ENCODE peak calls at places on chromosomes 4 and X, in ten cellular contexts. One of them, this sample, is unnamed.
A peak's percentile ranks its signal among the peaks of the same experiment; 100 is the strongest.

GRCh38 chr4:158080354-158080753 is 92.5 kb downstream of the GASK1B start:
- DNase-seq in PC-9: no peak
- DNase-seq in stimulated activated CD4-positive, alpha-beta T cell treated with anti-CD3 and anti-CD28 coated beads, TNF-alpha, amount 100 ng/mL, for 4 hours: no peak
- DNase-seq in NCI-H524: no peak
- DNase-seq in stimulated activated naive CD4-positive, alpha-beta T cell: no peak
- DNase-seq in activated T-cell treated with anti-CD3 and anti-CD28 coated beads, Interleukin-2, amount 50 U/mL, for 72 hours: no peak
- DNase-seq in hippocampal formation: no peak
- DNase-seq in cardiac fibroblast: no peak
- DNase-seq in AG09309: no peak
- DNase-seq in heart left ventricle: no peak
- DNase-seq in this sample: no peak

GRCh38 chr4:183349673-183350072 is 27.4 kb upstream of the CLDN24 start:
- DNase-seq in cardiac fibroblast: no peak
- DNase-seq in stimulated activated CD4-positive, alpha-beta T cell treated with anti-CD3 and anti-CD28 coated beads, TNF-alpha, amount 100 ng/mL, for 4 hours: no peak
- DNase-seq in PC-9: no peak
- DNase-seq in NCI-H524: no peak
- DNase-seq in activated T-cell treated with anti-CD3 and anti-CD28 coated beads, Interleukin-2, amount 50 U/mL, for 72 hours: no peak
- DNase-seq in hippocampal formation: no peak
- DNase-seq in heart left ventricle: no peak
- DNase-seq in stimulated activated naive CD4-positive, alpha-beta T cell: no peak
- DNase-seq in AG09309: peak; percentile 86
- DNase-seq in this sample: peak; percentile 71

GRCh38 chrX:106415276-106415895 is 196.4 kb upstream of the RADX start:
- DNase-seq in stimulated activated naive CD4-positive, alpha-beta T cell: no peak
- DNase-seq in activated T-cell treated with anti-CD3 and anti-CD28 coated beads, Interleukin-2, amount 50 U/mL, for 72 hours: no peak
- DNase-seq in AG09309: no peak
- DNase-seq in NCI-H524: peak; percentile 69
- DNase-seq in hippocampal formation: peak; percentile 13
- DNase-seq in PC-9: peak; percentile 6
- DNase-seq in heart left ventricle: no peak
- DNase-seq in stimulated activated CD4-positive, alpha-beta T cell treated with anti-CD3 and anti-CD28 coated beads, TNF-alpha, amount 100 ng/mL, for 4 hours: no peak
- DNase-seq in cardiac fibroblast: peak; percentile 26
- DNase-seq in this sample: peak; percentile 3

GRCh38 chr4:10063544-10064300 is 42.4 kb upstream of the SLC2A9 start:
- DNase-seq in activated T-cell treated with anti-CD3 and anti-CD28 coated beads, Interleukin-2, amount 50 U/mL, for 72 hours: no peak
- DNase-seq in NCI-H524: peak; percentile 26
- DNase-seq in hippocampal formation: peak; percentile 81
- DNase-seq in cardiac fibroblast: peak; percentile 96
- DNase-seq in stimulated activated naive CD4-positive, alpha-beta T cell: no peak
- DNase-seq in PC-9: peak; percentile 35
- DNase-seq in stimulated activated CD4-positive, alpha-beta T cell treated with anti-CD3 and anti-CD28 coated beads, TNF-alpha, amount 100 ng/mL, for 4 hours: no peak
- DNase-seq in AG09309: peak; percentile 45
- DNase-seq in heart left ventricle: peak; percentile 78
- DNase-seq in this sample: peak; percentile 59

GRCh38 chrX:84339507-84340364 is 151.7 kb upstream of the RPS6KA6 start:
- DNase-seq in stimulated activated CD4-positive, alpha-beta T cell treated with anti-CD3 and anti-CD28 coated beads, TNF-alpha, amount 100 ng/mL, for 4 hours: no peak
- DNase-seq in AG09309: no peak
- DNase-seq in heart left ventricle: no peak
- DNase-seq in activated T-cell treated with anti-CD3 and anti-CD28 coated beads, Interleukin-2, amount 50 U/mL, for 72 hours: no peak
- DNase-seq in stimulated activated naive CD4-positive, alpha-beta T cell: no peak
- DNase-seq in NCI-H524: peak; percentile 48
- DNase-seq in hippocampal formation: no peak
- DNase-seq in cardiac fibroblast: peak; percentile 34
- DNase-seq in PC-9: no peak
- DNase-seq in this sample: peak; percentile 12

GRCh38 chrX:71671043-71671829 is 3.9 kb downstream of the LOC101059915 start:
- DNase-seq in stimulated activated CD4-positive, alpha-beta T cell treated with anti-CD3 and anti-CD28 coated beads, TNF-alpha, amount 100 ng/mL, for 4 hours: peak; percentile 19
- DNase-seq in hippocampal formation: no peak
- DNase-seq in stimulated activated naive CD4-positive, alpha-beta T cell: no peak
- DNase-seq in AG09309: no peak
- DNase-seq in activated T-cell treated with anti-CD3 and anti-CD28 coated beads, Interleukin-2, amount 50 U/mL, for 72 hours: peak; percentile 59
- DNase-seq in PC-9: no peak
- DNase-seq in cardiac fibroblast: no peak
- DNase-seq in heart left ventricle: peak; percentile 51
- DNase-seq in NCI-H524: no peak
- DNase-seq in this sample: no peak

GRCh38 chrX:17579021-17579420 is 158.3 kb upstream of the SCML1 start:
- DNase-seq in cardiac fibroblast: no peak
- DNase-seq in AG09309: peak; percentile 41
- DNase-seq in PC-9: no peak
- DNase-seq in heart left ventricle: no peak
- DNase-seq in activated T-cell treated with anti-CD3 and anti-CD28 coated beads, Interleukin-2, amount 50 U/mL, for 72 hours: no peak
- DNase-seq in stimulated activated naive CD4-positive, alpha-beta T cell: no peak
- DNase-seq in stimulated activated CD4-positive, alpha-beta T cell treated with anti-CD3 and anti-CD28 coated beads, TNF-alpha, amount 100 ng/mL, for 4 hours: no peak
- DNase-seq in hippocampal formation: no peak
- DNase-seq in NCI-H524: no peak
- DNase-seq in this sample: no peak

GRCh38 chr4:116015062-116015461 is 901.6 kb upstream of the NDST4 start:
- DNase-seq in activated T-cell treated with anti-CD3 and anti-CD28 coated beads, Interleukin-2, amount 50 U/mL, for 72 hours: no peak
- DNase-seq in NCI-H524: no peak
- DNase-seq in hippocampal formation: no peak
- DNase-seq in stimulated activated naive CD4-positive, alpha-beta T cell: no peak
- DNase-seq in stimulated activated CD4-positive, alpha-beta T cell treated with anti-CD3 and anti-CD28 coated beads, TNF-alpha, amount 100 ng/mL, for 4 hours: no peak
- DNase-seq in AG09309: no peak
- DNase-seq in cardiac fibroblast: no peak
- DNase-seq in PC-9: no peak
- DNase-seq in heart left ventricle: no peak
- DNase-seq in this sample: no peak

GRCh38 chr4:12701384-12701783 is 782.8 kb downstream of the RAB28 start:
- DNase-seq in activated T-cell treated with anti-CD3 and anti-CD28 coated beads, Interleukin-2, amount 50 U/mL, for 72 hours: no peak
- DNase-seq in cardiac fibroblast: no peak
- DNase-seq in hippocampal formation: no peak
- DNase-seq in PC-9: no peak
- DNase-seq in stimulated activated naive CD4-positive, alpha-beta T cell: no peak
- DNase-seq in stimulated activated CD4-positive, alpha-beta T cell treated with anti-CD3 and anti-CD28 coated beads, TNF-alpha, amount 100 ng/mL, for 4 hours: no peak
- DNase-seq in heart left ventricle: no peak
- DNase-seq in AG09309: no peak
- DNase-seq in NCI-H524: no peak
- DNase-seq in this sample: no peak

GRCh38 chrX:318068-318738 is 393 bp downstream of the GTPBP6 start:
- DNase-seq in hippocampal formation: no peak
- DNase-seq in heart left ventricle: peak; percentile 99
- DNase-seq in stimulated activated naive CD4-positive, alpha-beta T cell: no peak
- DNase-seq in NCI-H524: no peak
- DNase-seq in cardiac fibroblast: peak; percentile 99
- DNase-seq in activated T-cell treated with anti-CD3 and anti-CD28 coated beads, Interleukin-2, amount 50 U/mL, for 72 hours: peak; percentile 100
- DNase-seq in PC-9: peak; percentile 95
- DNase-seq in stimulated activated CD4-positive, alpha-beta T cell treated with anti-CD3 and anti-CD28 coated beads, TNF-alpha, amount 100 ng/mL, for 4 hours: peak; percentile 96
- DNase-seq in AG09309: peak; percentile 92
- DNase-seq in this sample: peak; percentile 97

GRCh38 chr4:85672959-85673358 is 198.0 kb downstream of the ARHGAP24 start:
- DNase-seq in activated T-cell treated with anti-CD3 and anti-CD28 coated beads, Interleukin-2, amount 50 U/mL, for 72 hours: no peak
- DNase-seq in heart left ventricle: no peak
- DNase-seq in hippocampal formation: no peak
- DNase-seq in cardiac fibroblast: no peak
- DNase-seq in AG09309: no peak
- DNase-seq in NCI-H524: no peak
- DNase-seq in stimulated activated naive CD4-positive, alpha-beta T cell: no peak
- DNase-seq in PC-9: no peak
- DNase-seq in stimulated activated CD4-positive, alpha-beta T cell treated with anti-CD3 and anti-CD28 coated beads, TNF-alpha, amount 100 ng/mL, for 4 hours: no peak
- DNase-seq in this sample: no peak

GRCh38 chrX:24774650-24775049 is 80.9 kb downstream of the POLA1 start:
- DNase-seq in cardiac fibroblast: no peak
- DNase-seq in stimulated activated CD4-positive, alpha-beta T cell treated with anti-CD3 and anti-CD28 coated beads, TNF-alpha, amount 100 ng/mL, for 4 hours: no peak
- DNase-seq in heart left ventricle: no peak
- DNase-seq in stimulated activated naive CD4-positive, alpha-beta T cell: no peak
- DNase-seq in AG09309: no peak
- DNase-seq in activated T-cell treated with anti-CD3 and anti-CD28 coated beads, Interleukin-2, amount 50 U/mL, for 72 hours: no peak
- DNase-seq in PC-9: no peak
- DNase-seq in NCI-H524: no peak
- DNase-seq in hippocampal formation: no peak
- DNase-seq in this sample: no peak

GRCh38 chr4:176791591-176792347 is 953 bp downstream of the VEGFC start:
- DNase-seq in hippocampal formation: no peak
- DNase-seq in PC-9: peak; percentile 25
- DNase-seq in stimulated activated CD4-positive, alpha-beta T cell treated with anti-CD3 and anti-CD28 coated beads, TNF-alpha, amount 100 ng/mL, for 4 hours: no peak
- DNase-seq in AG09309: no peak
- DNase-seq in heart left ventricle: peak; percentile 26
- DNase-seq in activated T-cell treated with anti-CD3 and anti-CD28 coated beads, Interleukin-2, amount 50 U/mL, for 72 hours: no peak
- DNase-seq in stimulated activated naive CD4-positive, alpha-beta T cell: no peak
- DNase-seq in NCI-H524: no peak
- DNase-seq in cardiac fibroblast: peak; percentile 49
- DNase-seq in this sample: peak; percentile 65

GRCh38 chr4:184825394-184826314 is at the start of gene ACSL1:
- DNase-seq in AG09309: no peak
- DNase-seq in PC-9: peak; percentile 70
- DNase-seq in activated T-cell treated with anti-CD3 and anti-CD28 coated beads, Interleukin-2, amount 50 U/mL, for 72 hours: peak; percentile 83
- DNase-seq in NCI-H524: peak; percentile 52
- DNase-seq in heart left ventricle: peak; percentile 92
- DNase-seq in stimulated activated CD4-positive, alpha-beta T cell treated with anti-CD3 and anti-CD28 coated beads, TNF-alpha, amount 100 ng/mL, for 4 hours: peak; percentile 67
- DNase-seq in hippocampal formation: peak; percentile 80
- DNase-seq in cardiac fibroblast: peak; percentile 79
- DNase-seq in stimulated activated naive CD4-positive, alpha-beta T cell: peak; percentile 79
- DNase-seq in this sample: peak; percentile 49

GRCh38 chr4:7167706-7168105 is 24.6 kb upstream of the SORCS2 start:
- DNase-seq in cardiac fibroblast: no peak
- DNase-seq in stimulated activated CD4-positive, alpha-beta T cell treated with anti-CD3 and anti-CD28 coated beads, TNF-alpha, amount 100 ng/mL, for 4 hours: no peak
- DNase-seq in stimulated activated naive CD4-positive, alpha-beta T cell: no peak
- DNase-seq in PC-9: no peak
- DNase-seq in activated T-cell treated with anti-CD3 and anti-CD28 coated beads, Interleukin-2, amount 50 U/mL, for 72 hours: no peak
- DNase-seq in AG09309: no peak
- DNase-seq in hippocampal formation: no peak
- DNase-seq in heart left ventricle: no peak
- DNase-seq in NCI-H524: no peak
- DNase-seq in this sample: no peak

GRCh38 chr4:102546635-102547034 is 45.5 kb downstream of the NFKB1 start:
- DNase-seq in cardiac fibroblast: no peak
- DNase-seq in activated T-cell treated with anti-CD3 and anti-CD28 coated beads, Interleukin-2, amount 50 U/mL, for 72 hours: no peak
- DNase-seq in NCI-H524: no peak
- DNase-seq in heart left ventricle: no peak
- DNase-seq in stimulated activated naive CD4-positive, alpha-beta T cell: no peak
- DNase-seq in AG09309: no peak
- DNase-seq in PC-9: no peak
- DNase-seq in hippocampal formation: no peak
- DNase-seq in stimulated activated CD4-positive, alpha-beta T cell treated with anti-CD3 and anti-CD28 coated beads, TNF-alpha, amount 100 ng/mL, for 4 hours: no peak
- DNase-seq in this sample: no peak

GRCh38 chr4:186557486-186557885 is 2.1 kb upstream of the MTNR1A start:
- DNase-seq in cardiac fibroblast: peak; percentile 7
- DNase-seq in heart left ventricle: no peak
- DNase-seq in activated T-cell treated with anti-CD3 and anti-CD28 coated beads, Interleukin-2, amount 50 U/mL, for 72 hours: no peak
- DNase-seq in NCI-H524: peak; percentile 82
- DNase-seq in AG09309: no peak
- DNase-seq in PC-9: no peak
- DNase-seq in stimulated activated naive CD4-positive, alpha-beta T cell: no peak
- DNase-seq in stimulated activated CD4-positive, alpha-beta T cell treated with anti-CD3 and anti-CD28 coated beads, TNF-alpha, amount 100 ng/mL, for 4 hours: no peak
- DNase-seq in hippocampal formation: no peak
- DNase-seq in this sample: peak; percentile 71

GRCh38 chr4:96986800-96987199 is 1146.9 kb downstream of the PDHA2 start:
- DNase-seq in activated T-cell treated with anti-CD3 and anti-CD28 coated beads, Interleukin-2, amount 50 U/mL, for 72 hours: no peak
- DNase-seq in heart left ventricle: no peak
- DNase-seq in stimulated activated CD4-positive, alpha-beta T cell treated with anti-CD3 and anti-CD28 coated beads, TNF-alpha, amount 100 ng/mL, for 4 hours: no peak
- DNase-seq in NCI-H524: no peak
- DNase-seq in PC-9: no peak
- DNase-seq in stimulated activated naive CD4-positive, alpha-beta T cell: no peak
- DNase-seq in hippocampal formation: no peak
- DNase-seq in AG09309: no peak
- DNase-seq in cardiac fibroblast: no peak
- DNase-seq in this sample: no peak

GRCh38 chr4:102610007-102610406 is 108.8 kb downstream of the NFKB1 start:
- DNase-seq in heart left ventricle: no peak
- DNase-seq in PC-9: no peak
- DNase-seq in stimulated activated naive CD4-positive, alpha-beta T cell: no peak
- DNase-seq in stimulated activated CD4-positive, alpha-beta T cell treated with anti-CD3 and anti-CD28 coated beads, TNF-alpha, amount 100 ng/mL, for 4 hours: no peak
- DNase-seq in hippocampal formation: peak; percentile 13
- DNase-seq in cardiac fibroblast: peak; percentile 22
- DNase-seq in NCI-H524: no peak
- DNase-seq in activated T-cell treated with anti-CD3 and anti-CD28 coated beads, Interleukin-2, amount 50 U/mL, for 72 hours: no peak
- DNase-seq in AG09309: no peak
- DNase-seq in this sample: peak; percentile 15

GRCh38 chr4:159946983-159947645 is 844.2 kb downstream of the RAPGEF2 start:
- DNase-seq in activated T-cell treated with anti-CD3 and anti-CD28 coated beads, Interleukin-2, amount 50 U/mL, for 72 hours: no peak
- DNase-seq in heart left ventricle: no peak
- DNase-seq in AG09309: peak; percentile 32
- DNase-seq in NCI-H524: peak; percentile 30
- DNase-seq in hippocampal formation: peak; percentile 52
- DNase-seq in PC-9: no peak
- DNase-seq in stimulated activated CD4-positive, alpha-beta T cell treated with anti-CD3 and anti-CD28 coated beads, TNF-alpha, amount 100 ng/mL, for 4 hours: no peak
- DNase-seq in cardiac fibroblast: peak; percentile 73
- DNase-seq in stimulated activated naive CD4-positive, alpha-beta T cell: no peak
- DNase-seq in this sample: peak; percentile 56

GRCh38 chr4:124433500-124433899 is 279.0 kb downstream of the ANKRD50 start:
- DNase-seq in NCI-H524: no peak
- DNase-seq in stimulated activated naive CD4-positive, alpha-beta T cell: no peak
- DNase-seq in hippocampal formation: no peak
- DNase-seq in cardiac fibroblast: peak; percentile 23
- DNase-seq in activated T-cell treated with anti-CD3 and anti-CD28 coated beads, Interleukin-2, amount 50 U/mL, for 72 hours: no peak
- DNase-seq in stimulated activated CD4-positive, alpha-beta T cell treated with anti-CD3 and anti-CD28 coated beads, TNF-alpha, amount 100 ng/mL, for 4 hours: no peak
- DNase-seq in AG09309: no peak
- DNase-seq in PC-9: no peak
- DNase-seq in heart left ventricle: no peak
- DNase-seq in this sample: peak; percentile 36

GRCh38 chrX:46125139-46125538 is 420.1 kb downstream of the ZNF674 start:
- DNase-seq in stimulated activated CD4-positive, alpha-beta T cell treated with anti-CD3 and anti-CD28 coated beads, TNF-alpha, amount 100 ng/mL, for 4 hours: no peak
- DNase-seq in hippocampal formation: no peak
- DNase-seq in PC-9: no peak
- DNase-seq in heart left ventricle: no peak
- DNase-seq in stimulated activated naive CD4-positive, alpha-beta T cell: no peak
- DNase-seq in NCI-H524: no peak
- DNase-seq in cardiac fibroblast: peak; percentile 3
- DNase-seq in AG09309: no peak
- DNase-seq in activated T-cell treated with anti-CD3 and anti-CD28 coated beads, Interleukin-2, amount 50 U/mL, for 72 hours: no peak
- DNase-seq in this sample: peak; percentile 18

GRCh38 chrX:70808942-70809940 is 99.3 kb downstream of the TEX11 start:
- DNase-seq in PC-9: no peak
- DNase-seq in NCI-H524: no peak
- DNase-seq in heart left ventricle: no peak
- DNase-seq in activated T-cell treated with anti-CD3 and anti-CD28 coated beads, Interleukin-2, amount 50 U/mL, for 72 hours: no peak
- DNase-seq in hippocampal formation: no peak
- DNase-seq in stimulated activated naive CD4-positive, alpha-beta T cell: no peak
- DNase-seq in cardiac fibroblast: no peak
- DNase-seq in AG09309: no peak
- DNase-seq in stimulated activated CD4-positive, alpha-beta T cell treated with anti-CD3 and anti-CD28 coated beads, TNF-alpha, amount 100 ng/mL, for 4 hours: no peak
- DNase-seq in this sample: no peak

GRCh38 chrX:11791090-11791489 is 33.1 kb downstream of the MSL3 start:
- DNase-seq in heart left ventricle: no peak
- DNase-seq in AG09309: no peak
- DNase-seq in NCI-H524: no peak
- DNase-seq in activated T-cell treated with anti-CD3 and anti-CD28 coated beads, Interleukin-2, amount 50 U/mL, for 72 hours: peak; percentile 28
- DNase-seq in PC-9: no peak
- DNase-seq in hippocampal formation: no peak
- DNase-seq in cardiac fibroblast: no peak
- DNase-seq in stimulated activated naive CD4-positive, alpha-beta T cell: no peak
- DNase-seq in stimulated activated CD4-positive, alpha-beta T cell treated with anti-CD3 and anti-CD28 coated beads, TNF-alpha, amount 100 ng/mL, for 4 hours: no peak
- DNase-seq in this sample: peak; percentile 17

GRCh38 chrX:72705814-72706213 is 8.3 kb downstream of the PHKA1 start:
- DNase-seq in NCI-H524: no peak
- DNase-seq in stimulated activated naive CD4-positive, alpha-beta T cell: no peak
- DNase-seq in heart left ventricle: no peak
- DNase-seq in AG09309: no peak
- DNase-seq in cardiac fibroblast: no peak
- DNase-seq in activated T-cell treated with anti-CD3 and anti-CD28 coated beads, Interleukin-2, amount 50 U/mL, for 72 hours: no peak
- DNase-seq in hippocampal formation: no peak
- DNase-seq in PC-9: no peak
- DNase-seq in stimulated activated CD4-positive, alpha-beta T cell treated with anti-CD3 and anti-CD28 coated beads, TNF-alpha, amount 100 ng/mL, for 4 hours: no peak
- DNase-seq in this sample: no peak

GRCh38 chrX:48676893-48677270 is 6.7 kb upstream of the WAS start:
- DNase-seq in activated T-cell treated with anti-CD3 and anti-CD28 coated beads, Interleukin-2, amount 50 U/mL, for 72 hours: peak; percentile 20
- DNase-seq in NCI-H524: no peak
- DNase-seq in stimulated activated CD4-positive, alpha-beta T cell treated with anti-CD3 and anti-CD28 coated beads, TNF-alpha, amount 100 ng/mL, for 4 hours: no peak
- DNase-seq in heart left ventricle: no peak
- DNase-seq in PC-9: peak; percentile 1
- DNase-seq in cardiac fibroblast: no peak
- DNase-seq in AG09309: no peak
- DNase-seq in hippocampal formation: no peak
- DNase-seq in stimulated activated naive CD4-positive, alpha-beta T cell: no peak
- DNase-seq in this sample: no peak

GRCh38 chr4:78031457-78031856 is 25.7 kb upstream of the FRAS1 start:
- DNase-seq in PC-9: no peak
- DNase-seq in AG09309: no peak
- DNase-seq in activated T-cell treated with anti-CD3 and anti-CD28 coated beads, Interleukin-2, amount 50 U/mL, for 72 hours: no peak
- DNase-seq in stimulated activated naive CD4-positive, alpha-beta T cell: no peak
- DNase-seq in heart left ventricle: no peak
- DNase-seq in hippocampal formation: no peak
- DNase-seq in cardiac fibroblast: peak; percentile 32
- DNase-seq in stimulated activated CD4-positive, alpha-beta T cell treated with anti-CD3 and anti-CD28 coated beads, TNF-alpha, amount 100 ng/mL, for 4 hours: no peak
- DNase-seq in NCI-H524: no peak
- DNase-seq in this sample: no peak

GRCh38 chr4:53906786-53907185 is 157.6 kb downstream of the CHIC2 start:
- DNase-seq in hippocampal formation: no peak
- DNase-seq in stimulated activated naive CD4-positive, alpha-beta T cell: no peak
- DNase-seq in PC-9: no peak
- DNase-seq in heart left ventricle: no peak
- DNase-seq in stimulated activated CD4-positive, alpha-beta T cell treated with anti-CD3 and anti-CD28 coated beads, TNF-alpha, amount 100 ng/mL, for 4 hours: no peak
- DNase-seq in cardiac fibroblast: peak; percentile 38
- DNase-seq in AG09309: no peak
- DNase-seq in activated T-cell treated with anti-CD3 and anti-CD28 coated beads, Interleukin-2, amount 50 U/mL, for 72 hours: no peak
- DNase-seq in NCI-H524: no peak
- DNase-seq in this sample: no peak